ENCODE peak calls at places on chromosomes 2 and 18, in nine cellular contexts. F is right cardiac atrium; W is GM13977; J is activated CD4-positive, alpha-beta T cell treated with anti-CD3 and anti-CD28 coated beads, Interleukin-2, amount 50 U/mL, for 1 hour; H is keratinocyte; Z is T-helper 1 cell; E is AG04449; N is hepatocyte; X is iris pigment epithelial cell. Y is an unnamed sample.

GRCh38 chr2:1995584-1995983 is 251.3 kb upstream of the PXDN start:
- DNase-seq in H (no peak), X (no peak), E (no peak), F (no peak), Z (no peak), J (no peak), W (no peak), N (no peak), Y (no peak)

GRCh38 chr18:50757358-50757757 is 62.5 kb downstream of the MRO start:
- DNase-seq in J (no peak), H (no peak), F (no peak), Z (no peak), N (no peak), X (no peak), E (no peak), W (no peak), Y (no peak)

GRCh38 chr18:35915056-35915455 is 57.4 kb upstream of the RMP24 start:
- DNase-seq in Z (no peak), H (no peak), F (no peak), W (no peak), J (no peak), X (no peak), E (no peak), N (no peak), Y (no peak)

GRCh38 chr18:40534748-40535147 is 1420.3 kb upstream of the PIK3C3 start:
- DNase-seq in E (no peak), F (no peak), Z (no peak), N (no peak), J (no peak), H (peak; percentile 85), W (no peak), X (peak; percentile 70), Y (no peak)

GRCh38 chr18:78896111-78896510 is 83.5 kb upstream of the SALL3 start:
- DNase-seq in N (no peak), X (no peak), E (no peak), F (no peak), W (no peak), J (no peak), Z (no peak), H (no peak), Y (no peak)

GRCh38 chr2:53813151-53813550 is 26.3 kb downstream of the ERLEC1 start:
- DNase-seq in X (no peak), H (no peak), W (no peak), J (no peak), N (peak; percentile 32), F (no peak), E (no peak), Z (no peak), Y (no peak)

GRCh38 chr2:100106460-100106859 is 35.9 kb downstream of the AFF3 start:
- DNase-seq in W (no peak), F (no peak), X (no peak), H (no peak), E (no peak), J (no peak), Z (no peak), N (peak; percentile 13), Y (no peak)

GRCh38 chr18:57833441-57834101 is 30.5 kb upstream of the ATP8B1 start:
- DNase-seq in H (no peak), X (peak; percentile 64), F (no peak), E (no peak), N (peak; percentile 75), Z (no peak), W (peak; percentile 40), J (no peak), Y (no peak)

GRCh38 chr2:175030380-175031271 is 25.4 kb upstream of the CHN1 start:
- DNase-seq in J (no peak), E (peak; percentile 3), F (no peak), Z (no peak), X (peak; percentile 57), W (no peak), N (peak; percentile 78), H (no peak), Y (no peak)

GRCh38 chr18:45850021-45850420 is 24.5 kb downstream of the SIGLEC15 start:
- DNase-seq in J (no peak), H (no peak), W (no peak), N (no peak), E (no peak), F (no peak), Z (no peak), X (no peak), Y (no peak)

GRCh38 chr2:144325086-144325485 is 194.8 kb downstream of the ZEB2 start:
- DNase-seq in H (no peak), N (no peak), J (no peak), Z (no peak), X (no peak), W (peak; percentile 26), F (no peak), E (no peak), Y (no peak)

GRCh38 chr2:85151026-85151425 is 17.8 kb downstream of the TCF7L1 start:
- DNase-seq in J (no peak), X (peak; percentile 9), F (no peak), H (no peak), E (no peak), Z (no peak), W (no peak), N (no peak), Y (no peak)

GRCh38 chr2:98492441-98492840 is 47.8 kb downstream of the INPP4A start:
- DNase-seq in Z (no peak), H (no peak), J (no peak), F (no peak), X (no peak), E (no peak), W (no peak), N (no peak), Y (no peak)

GRCh38 chr2:215698566-215698965 is 262.7 kb upstream of the FN1 start:
- DNase-seq in N (no peak), X (peak; percentile 97), H (peak; percentile 81), F (no peak), W (no peak), J (no peak), E (peak; percentile 98), Z (no peak), Y (no peak)

GRCh38 chr18:63443820-63444219 is 21.5 kb upstream of the VPS4B start:
- DNase-seq in J (no peak), F (no peak), Z (no peak), N (no peak), X (no peak), E (no peak), W (no peak), H (peak; percentile 92), Y (no peak)

GRCh38 chr2:99858951-99859596 is 283.3 kb downstream of the AFF3 start:
- DNase-seq in N (no peak), W (no peak), Z (no peak), J (no peak), H (no peak), F (no peak), E (no peak), X (no peak), Y (no peak)

GRCh38 chr2:73886357-73886756 is 6.5 kb upstream of the ACTG2 start:
- DNase-seq in N (no peak), W (no peak), F (no peak), E (no peak), X (no peak), H (no peak), Z (no peak), J (no peak), Y (no peak)

GRCh38 chr2:115427436-115427835 is 985.0 kb downstream of the DPP10 start:
- DNase-seq in J (no peak), W (no peak), E (no peak), N (no peak), Z (no peak), F (no peak), X (no peak), H (no peak), Y (no peak)

GRCh38 chr18:62399781-62400308 is 74.7 kb downstream of the TNFRSF11A start:
- DNase-seq in X (peak; percentile 20), W (no peak), H (no peak), Z (no peak), J (no peak), N (peak; percentile 62), F (no peak), E (no peak), Y (no peak)

GRCh38 chr2:27249891-27250651 is 12.8 kb downstream of the SLC30A3 start:
- DNase-seq in E (no peak), N (peak; percentile 69), Z (no peak), F (peak; percentile 57), J (peak; percentile 41), H (no peak), X (peak; percentile 41), W (peak; percentile 82), Y (no peak)

GRCh38 chr2:28639092-28639691 is 112.4 kb upstream of the PPP1CB start:
- DNase-seq in X (no peak), W (no peak), J (no peak), N (no peak), E (no peak), Z (no peak), H (no peak), F (no peak), Y (no peak)

GRCh38 chr2:203240491-203240890 is 1.7 kb downstream of the CYP20A1 start:
- DNase-seq in F (no peak), Z (no peak), J (no peak), N (no peak), W (no peak), E (no peak), X (no peak), H (no peak), Y (no peak)

GRCh38 chr2:96916156-96917007 is 46.5 kb upstream of the SEMA4C start:
- DNase-seq in H (no peak), F (no peak), W (no peak), N (no peak), J (no peak), X (no peak), E (no peak), Z (no peak), Y (no peak)

GRCh38 chr2:167729911-167730310 is 517.5 kb downstream of the STK39 start:
- DNase-seq in E (no peak), H (no peak), N (no peak), J (no peak), F (no peak), X (no peak), W (no peak), Z (no peak), Y (no peak)

GRCh38 chr2:4354164-4354563 is 650.8 kb downstream of the DCDC2C start:
- DNase-seq in N (no peak), E (no peak), J (no peak), H (no peak), X (no peak), F (no peak), W (no peak), Z (no peak), Y (no peak)

GRCh38 chr2:222761888-222762287 is 90.4 kb downstream of the MOGAT1 start:
- DNase-seq in X (no peak), F (no peak), Z (no peak), N (no peak), H (no peak), E (no peak), J (no peak), W (no peak), Y (no peak)

GRCh38 chr2:95382128-95382645 is 20.3 kb upstream of the FAHD2A start:
- DNase-seq in E (no peak), F (no peak), H (no peak), W (no peak), N (no peak), Z (no peak), J (no peak), X (no peak), Y (peak; percentile 46)

GRCh38 chr18:50973367-50974126 is 5.7 kb downstream of the ELAC1 start:
- DNase-seq in J (no peak), E (no peak), W (no peak), Z (no peak), N (peak; percentile 61), H (peak; percentile 15), X (peak; percentile 68), F (no peak), Y (no peak)

GRCh38 chr2:129908721-129909373 is 70.6 kb upstream of the RAB6C start:
- DNase-seq in J (no peak), E (no peak), F (no peak), N (no peak), X (no peak), H (no peak), W (no peak), Z (no peak), Y (no peak)

GRCh38 chr2:238290715-238291549 is 2.5 kb upstream of the PER2 start:
- DNase-seq in X (no peak), N (no peak), Z (no peak), F (peak; percentile 49), W (no peak), J (no peak), E (no peak), H (no peak), Y (no peak)

GRCh38 chr2:239227111-239227581 is 173.7 kb downstream of the HDAC4 start:
- DNase-seq in X (no peak), E (no peak), J (no peak), F (no peak), Z (no peak), W (no peak), H (no peak), N (no peak), Y (no peak)